ENCODE peak calls at places on chromosomes 13 and 19, in six cellular contexts. Z is cardiac fibroblast; S is central memory CD4-positive, alpha-beta T cell; Y is cardiac muscle cell; O is mucosa of descending colon; C is NCI-H2029. N is an unnamed sample.

GRCh38 chr13:110179858-110180156 is 127.2 kb downstream of the COL4A1 start:
- DNase-seq in Z (no peak), S (no peak), Y (no peak), O (no peak), C (no peak), N (no peak)

GRCh38 chr19:43596842-43597461 is 557 bp downstream of the ZNF576 start:
- DNase-seq in Z (no peak), S (no peak), Y (no peak), O (no peak), C (no peak), N (no peak)

GRCh38 chr13:108435393-108436149 is 166.1 kb downstream of the TNFSF13B start:
- DNase-seq in Z (no peak), S (no peak), Y (no peak), O (no peak), C (no peak), N (no peak)

GRCh38 chr19:7386308-7386707 is 37.6 kb downstream of the ARHGEF18 start:
- DNase-seq in Z (no peak), S (no peak), Y (no peak), O (no peak), C (no peak), N (no peak)

GRCh38 chr13:32314968-32315254 is 252 bp downstream of the ZAR1L start:
- DNase-seq in Z (peak), S (peak), Y (peak), O (no peak), C (peak), N (peak)

GRCh38 chr19:45716314-45717130 is 14.2 kb downstream of the FBXO46 start:
- DNase-seq in Z (peak), S (no peak), Y (peak), O (no peak), C (no peak), N (peak)

GRCh38 chr19:57192064-57192395 is 730 bp downstream of the ZNF264 start:
- DNase-seq in Z (peak), S (no peak), Y (peak), O (no peak), C (no peak), N (no peak)

GRCh38 chr13:110268576-110269185 is 38.3 kb downstream of the COL4A1 start:
- DNase-seq in Z (no peak), S (no peak), Y (no peak), O (no peak), C (no peak), N (no peak)

GRCh38 chr19:14390548-14390947 is 9.3 kb downstream of the ADGRE5 start:
- DNase-seq in Z (no peak), S (no peak), Y (no peak), O (no peak), C (no peak), N (no peak)

GRCh38 chr19:45645631-45646344 is 6.6 kb upstream of the EML2 start:
- DNase-seq in Z (peak), S (peak), Y (peak), O (peak), C (peak), N (no peak)

GRCh38 chr13:108176685-108177274 is 38.6 kb downstream of the LIG4 start:
- DNase-seq in Z (peak), S (peak), Y (peak), O (no peak), C (no peak), N (peak)

GRCh38 chr13:27211771-27212364 is 39.5 kb upstream of the RPL21 start:
- DNase-seq in Z (peak), S (no peak), Y (peak), O (no peak), C (no peak), N (no peak)

GRCh38 chr19:42461700-42462324 is 19.1 kb upstream of the CXCL17 start:
- DNase-seq in Z (no peak), S (no peak), Y (no peak), O (no peak), C (no peak), N (no peak)

GRCh38 chr13:99380921-99381645 is 73.9 kb upstream of the GPR183 start:
- DNase-seq in Z (no peak), S (peak), Y (no peak), O (no peak), C (no peak), N (no peak)

GRCh38 chr13:75826391-75826790 is 190.3 kb downstream of the LMO7 start:
- DNase-seq in Z (no peak), S (no peak), Y (no peak), O (no peak), C (no peak), N (no peak)

GRCh38 chr13:36706755-36707154 is 32.9 kb downstream of the SERTM1 start:
- DNase-seq in Z (peak), S (no peak), Y (peak), O (no peak), C (no peak), N (no peak)

GRCh38 chr13:44306401-44307192 is 67.0 kb upstream of the SERP2 start:
- DNase-seq in Z (peak), S (no peak), Y (peak), O (no peak), C (peak), N (no peak)

GRCh38 chr19:42199440-42200115 is 17.9 kb downstream of the DEDD2 start:
- DNase-seq in Z (no peak), S (peak), Y (no peak), O (peak), C (no peak), N (no peak)

GRCh38 chr13:101523732-101524131 is 71.3 kb downstream of the ITGBL1 start:
- DNase-seq in Z (peak), S (no peak), Y (peak), O (no peak), C (no peak), N (no peak)

GRCh38 chr13:83386609-83387008 is 495.7 kb downstream of the SLITRK1 start:
- DNase-seq in Z (no peak), S (no peak), Y (no peak), O (no peak), C (no peak), N (no peak)

GRCh38 chr13:106230450-106230849 is 305.0 kb downstream of the EFNB2 start:
- DNase-seq in Z (peak), S (no peak), Y (peak), O (no peak), C (no peak), N (no peak)

GRCh38 chr19:5806905-5807304 is 2.0 kb downstream of the NRTN start:
- DNase-seq in Z (no peak), S (no peak), Y (no peak), O (no peak), C (no peak), N (no peak)

GRCh38 chr13:114107686-114108081 is 24.7 kb downstream of the RASA3 start:
- DNase-seq in Z (peak), S (no peak), Y (peak), O (peak), C (peak), N (no peak)

GRCh38 chr13:20366056-20366455 is 133.9 kb upstream of the GJB6 start:
- DNase-seq in Z (no peak), S (no peak), Y (no peak), O (no peak), C (no peak), N (no peak)

GRCh38 chr19:36745870-36746269 is 26.7 kb downstream of the ZNF850 start:
- DNase-seq in Z (no peak), S (no peak), Y (no peak), O (no peak), C (no peak), N (no peak)

GRCh38 chr19:11481777-11482383 is 1.0 kb upstream of the ELAVL3 start:
- DNase-seq in Z (peak), S (peak), Y (peak), O (peak), C (peak), N (peak)

GRCh38 chr13:76168661-76169060 is 532.5 kb downstream of the LMO7 start:
- DNase-seq in Z (no peak), S (no peak), Y (no peak), O (no peak), C (no peak), N (no peak)

GRCh38 chr19:32010071-32010470 is 335.3 kb upstream of the ZNF507 start:
- DNase-seq in Z (no peak), S (no peak), Y (no peak), O (no peak), C (no peak), N (no peak)

GRCh38 chr13:90396266-90396665 is 951.2 kb upstream of the MIR17HG start:
- DNase-seq in Z (no peak), S (no peak), Y (no peak), O (no peak), C (no peak), N (no peak)

GRCh38 chr19:6005321-6006069 is 27.6 kb upstream of the RANBP3 start:
- DNase-seq in Z (no peak), S (no peak), Y (no peak), O (no peak), C (no peak), N (no peak)

GRCh38 chr13:42129033-42129432 is 80.6 kb downstream of the DGKH start:
- DNase-seq in Z (no peak), S (no peak), Y (no peak), O (no peak), C (no peak), N (no peak)

GRCh38 chr19:57632987-57633831 is at the start of gene ZNF211:
- DNase-seq in Z (peak), S (peak), Y (peak), O (peak), C (peak), N (peak)

GRCh38 chr19:48498576-48498879 is 13.1 kb downstream of the LMTK3 start:
- DNase-seq in Z (no peak), S (no peak), Y (no peak), O (no peak), C (no peak), N (no peak)